ENCODE peak calls at places on chromosomes 6 and 20, in five cellular contexts. B, N, G, H and D are unnamed samples.

GRCh38 chr6:36758516-36759176 is 61.0 kb downstream of the RAB44 start:
- DNase-seq in B (no peak), N (no peak), G (no peak), H (no peak), D (peak)

GRCh38 chr6:105810105-105810921 is 275.8 kb upstream of the PRDM1 start:
- DNase-seq in B (peak), N (peak), G (no peak), H (peak), D (peak)

GRCh38 chr20:914727-915498 is 1.2 kb downstream of the ANGPT4 start:
- DNase-seq in B (no peak), N (no peak), G (no peak), H (no peak), D (no peak)

GRCh38 chr6:137399949-137400443 is 94.2 kb downstream of the OLIG3 start:
- DNase-seq in B (no peak), N (no peak), G (no peak), H (no peak), D (no peak)

GRCh38 chr6:127938701-127939100 is 37.8 kb upstream of the THEMIS start:
- DNase-seq in B (peak), N (peak), G (no peak), H (no peak), D (no peak)

GRCh38 chr6:144335914-144336313 is 50.8 kb downstream of the UTRN start:
- DNase-seq in B (peak), N (no peak), G (no peak), H (peak), D (peak)

GRCh38 chr6:52834481-52834880 is 6.1 kb downstream of the GSTA5 start:
- DNase-seq in B (no peak), N (peak), G (no peak), H (no peak), D (no peak)

GRCh38 chr20:62412194-62413024 is 5.3 kb upstream of the CABLES2 start:
- DNase-seq in B (no peak), N (no peak), G (no peak), H (no peak), D (peak)

GRCh38 chr20:53760025-53760441 is 166.4 kb upstream of the ZNF217 start:
- DNase-seq in B (no peak), N (no peak), G (no peak), H (no peak), D (no peak)

GRCh38 chr6:7087066-7087465 is 20.7 kb upstream of the RREB1 start:
- DNase-seq in B (no peak), N (peak), G (no peak), H (peak), D (no peak)

GRCh38 chr20:53413188-53413631 is 180.4 kb downstream of the ZNF217 start:
- DNase-seq in B (no peak), N (no peak), G (no peak), H (peak), D (peak)